ENCODE peak calls at places on chromosomes 13 and 19, in four cellular contexts. One of them, this sample, is unnamed.

GRCh38 chr13:30045916-30046704 is 195.7 kb upstream of the UBL3 start:
- DNase-seq in CD8-positive, alpha-beta T cell: no peak
- DNase-seq in cardiac fibroblast: peak; percentile 73
- DNase-seq in stimulated activated CD4-positive, alpha-beta T cell treated with anti-CD3 and anti-CD28 coated beads, Interleukin-2, amount 100 ng/mL, for 48 hours: no peak
- DNase-seq in this sample: no peak

GRCh38 chr13:35086667-35087066 is 144.6 kb downstream of the NBEA start:
- DNase-seq in cardiac fibroblast: no peak
- DNase-seq in stimulated activated CD4-positive, alpha-beta T cell treated with anti-CD3 and anti-CD28 coated beads, Interleukin-2, amount 100 ng/mL, for 48 hours: no peak
- DNase-seq in CD8-positive, alpha-beta T cell: no peak
- DNase-seq in this sample: no peak

GRCh38 chr19:1468274-1469199 is 10.5 kb downstream of the C19orf25 start:
- DNase-seq in stimulated activated CD4-positive, alpha-beta T cell treated with anti-CD3 and anti-CD28 coated beads, Interleukin-2, amount 100 ng/mL, for 48 hours: peak; percentile 42
- DNase-seq in cardiac fibroblast: peak; percentile 61
- DNase-seq in CD8-positive, alpha-beta T cell: no peak
- DNase-seq in this sample: peak; percentile 72

GRCh38 chr13:65789815-65790214 is 1440.3 kb downstream of the PCDH9 start:
- DNase-seq in stimulated activated CD4-positive, alpha-beta T cell treated with anti-CD3 and anti-CD28 coated beads, Interleukin-2, amount 100 ng/mL, for 48 hours: no peak
- DNase-seq in cardiac fibroblast: peak; percentile 73
- DNase-seq in CD8-positive, alpha-beta T cell: no peak
- DNase-seq in this sample: no peak

GRCh38 chr13:44148159-44148929 is 225.3 kb upstream of the SERP2 start:
- DNase-seq in cardiac fibroblast: peak; percentile 30
- DNase-seq in stimulated activated CD4-positive, alpha-beta T cell treated with anti-CD3 and anti-CD28 coated beads, Interleukin-2, amount 100 ng/mL, for 48 hours: no peak
- DNase-seq in CD8-positive, alpha-beta T cell: no peak
- DNase-seq in this sample: peak; percentile 20

GRCh38 chr13:110047511-110047910 is 259.4 kb downstream of the COL4A1 start:
- DNase-seq in cardiac fibroblast: peak; percentile 81
- DNase-seq in CD8-positive, alpha-beta T cell: no peak
- DNase-seq in stimulated activated CD4-positive, alpha-beta T cell treated with anti-CD3 and anti-CD28 coated beads, Interleukin-2, amount 100 ng/mL, for 48 hours: no peak
- DNase-seq in this sample: no peak

GRCh38 chr13:76792680-76793334 is 93.4 kb downstream of the KCTD12 start:
- DNase-seq in stimulated activated CD4-positive, alpha-beta T cell treated with anti-CD3 and anti-CD28 coated beads, Interleukin-2, amount 100 ng/mL, for 48 hours: no peak
- DNase-seq in CD8-positive, alpha-beta T cell: no peak
- DNase-seq in cardiac fibroblast: peak; percentile 83
- DNase-seq in this sample: no peak

GRCh38 chr19:16888629-16889371 is at the start of gene F2RL3:
- DNase-seq in stimulated activated CD4-positive, alpha-beta T cell treated with anti-CD3 and anti-CD28 coated beads, Interleukin-2, amount 100 ng/mL, for 48 hours: no peak
- DNase-seq in cardiac fibroblast: peak; percentile 45
- DNase-seq in CD8-positive, alpha-beta T cell: no peak
- DNase-seq in this sample: no peak

GRCh38 chr19:19445911-19446361 is 40.5 kb downstream of the GATAD2A start:
- DNase-seq in CD8-positive, alpha-beta T cell: no peak
- DNase-seq in cardiac fibroblast: peak; percentile 29
- DNase-seq in stimulated activated CD4-positive, alpha-beta T cell treated with anti-CD3 and anti-CD28 coated beads, Interleukin-2, amount 100 ng/mL, for 48 hours: no peak
- DNase-seq in this sample: no peak

GRCh38 chr13:64130170-64130569 is 2714.5 kb upstream of the PCDH20 start:
- DNase-seq in CD8-positive, alpha-beta T cell: no peak
- DNase-seq in cardiac fibroblast: no peak
- DNase-seq in stimulated activated CD4-positive, alpha-beta T cell treated with anti-CD3 and anti-CD28 coated beads, Interleukin-2, amount 100 ng/mL, for 48 hours: no peak
- DNase-seq in this sample: no peak

GRCh38 chr19:40584007-40584406 is 7.3 kb downstream of the SHKBP1 start:
- DNase-seq in cardiac fibroblast: peak; percentile 36
- DNase-seq in stimulated activated CD4-positive, alpha-beta T cell treated with anti-CD3 and anti-CD28 coated beads, Interleukin-2, amount 100 ng/mL, for 48 hours: no peak
- DNase-seq in CD8-positive, alpha-beta T cell: no peak
- DNase-seq in this sample: no peak

GRCh38 chr13:98650376-98651107 is 73.6 kb upstream of the STK24 start:
- DNase-seq in cardiac fibroblast: no peak
- DNase-seq in stimulated activated CD4-positive, alpha-beta T cell treated with anti-CD3 and anti-CD28 coated beads, Interleukin-2, amount 100 ng/mL, for 48 hours: no peak
- DNase-seq in CD8-positive, alpha-beta T cell: no peak
- DNase-seq in this sample: no peak

GRCh38 chr13:28012896-28013295 is 24.4 kb upstream of the URAD start:
- DNase-seq in cardiac fibroblast: no peak
- DNase-seq in stimulated activated CD4-positive, alpha-beta T cell treated with anti-CD3 and anti-CD28 coated beads, Interleukin-2, amount 100 ng/mL, for 48 hours: no peak
- DNase-seq in CD8-positive, alpha-beta T cell: no peak
- DNase-seq in this sample: no peak

This sample was measured in HAP-1.